ENCODE peak calls at places on chromosomes 11 and 22, in seven cellular contexts. One of them, this sample, is unnamed.

GRCh38 chr22:17201285-17201945 is 17.8 kb downstream of the ADA2 start:
- DNase-seq in coronary artery: no peak
- DNase-seq in LNCaP clone FGC: no peak
- DNase-seq in fibroblast of lung: peak; percentile 47
- DNase-seq in AG04450: no peak
- DNase-seq in body of pancreas: peak; percentile 34
- DNase-seq in cardiac fibroblast: peak; percentile 35
- DNase-seq in this sample: no peak

GRCh38 chr22:41535244-41535643 is 9.0 kb downstream of the POLR3H start:
- DNase-seq in cardiac fibroblast: peak; percentile 21
- DNase-seq in body of pancreas: no peak
- DNase-seq in LNCaP clone FGC: no peak
- DNase-seq in AG04450: no peak
- DNase-seq in coronary artery: no peak
- DNase-seq in fibroblast of lung: no peak
- DNase-seq in this sample: peak; percentile 56

GRCh38 chr11:92880391-92880790 is 89.1 kb upstream of the MTNR1B start:
- DNase-seq in coronary artery: no peak
- DNase-seq in LNCaP clone FGC: no peak
- DNase-seq in cardiac fibroblast: no peak
- DNase-seq in body of pancreas: no peak
- DNase-seq in AG04450: no peak
- DNase-seq in fibroblast of lung: no peak
- DNase-seq in this sample: no peak

GRCh38 chr22:44916281-44917231 is 93.2 kb downstream of the PHF21B start:
- DNase-seq in coronary artery: peak; percentile 64
- DNase-seq in AG04450: no peak
- DNase-seq in body of pancreas: no peak
- DNase-seq in fibroblast of lung: no peak
- DNase-seq in cardiac fibroblast: no peak
- DNase-seq in LNCaP clone FGC: no peak
- DNase-seq in this sample: no peak

GRCh38 chr22:35697142-35697541 is 20.5 kb upstream of the APOL5 start:
- DNase-seq in AG04450: no peak
- DNase-seq in body of pancreas: no peak
- DNase-seq in cardiac fibroblast: no peak
- DNase-seq in coronary artery: no peak
- DNase-seq in LNCaP clone FGC: no peak
- DNase-seq in fibroblast of lung: no peak
- DNase-seq in this sample: no peak

GRCh38 chr11:114896594-114896993 is 218.3 kb downstream of the NXPE2 start:
- DNase-seq in coronary artery: no peak
- DNase-seq in fibroblast of lung: no peak
- DNase-seq in AG04450: no peak
- DNase-seq in body of pancreas: no peak
- DNase-seq in cardiac fibroblast: no peak
- DNase-seq in LNCaP clone FGC: no peak
- DNase-seq in this sample: no peak

GRCh38 chr22:17777005-17777716 is 2.9 kb upstream of the BID start:
- DNase-seq in fibroblast of lung: no peak
- DNase-seq in coronary artery: no peak
- DNase-seq in cardiac fibroblast: no peak
- DNase-seq in body of pancreas: no peak
- DNase-seq in AG04450: no peak
- DNase-seq in LNCaP clone FGC: no peak
- DNase-seq in this sample: no peak

GRCh38 chr11:85076535-85077330 is 550.4 kb downstream of the DLG2 start:
- DNase-seq in LNCaP clone FGC: no peak
- DNase-seq in AG04450: no peak
- DNase-seq in body of pancreas: no peak
- DNase-seq in cardiac fibroblast: peak; percentile 61
- DNase-seq in fibroblast of lung: peak; percentile 23
- DNase-seq in coronary artery: no peak
- DNase-seq in this sample: no peak

GRCh38 chr11:44208976-44209603 is 100.8 kb downstream of the ALX4 start:
- DNase-seq in body of pancreas: no peak
- DNase-seq in fibroblast of lung: no peak
- DNase-seq in AG04450: no peak
- DNase-seq in coronary artery: no peak
- DNase-seq in LNCaP clone FGC: peak; percentile 61
- DNase-seq in cardiac fibroblast: peak; percentile 64
- DNase-seq in this sample: no peak

GRCh38 chr22:44587004-44587793 is 89.2 kb upstream of the RTL6 start:
- DNase-seq in fibroblast of lung: no peak
- DNase-seq in LNCaP clone FGC: no peak
- DNase-seq in coronary artery: peak; percentile 46
- DNase-seq in body of pancreas: peak; percentile 44
- DNase-seq in AG04450: no peak
- DNase-seq in cardiac fibroblast: no peak
- DNase-seq in this sample: peak; percentile 14

GRCh38 chr11:126564588-126564987 is 209.1 kb downstream of the ST3GAL4 start:
- DNase-seq in cardiac fibroblast: no peak
- DNase-seq in body of pancreas: no peak
- DNase-seq in fibroblast of lung: no peak
- DNase-seq in AG04450: no peak
- DNase-seq in LNCaP clone FGC: no peak
- DNase-seq in coronary artery: no peak
- DNase-seq in this sample: no peak

GRCh38 chr11:79437274-79437980 is 3.4 kb downstream of the TENM4 start:
- DNase-seq in body of pancreas: peak; percentile 71
- DNase-seq in fibroblast of lung: peak; percentile 66
- DNase-seq in cardiac fibroblast: peak; percentile 45
- DNase-seq in LNCaP clone FGC: no peak
- DNase-seq in AG04450: no peak
- DNase-seq in coronary artery: peak; percentile 86
- DNase-seq in this sample: peak; percentile 72

GRCh38 chr11:61773356-61773755 is 19.0 kb downstream of the TMEM258 start:
- DNase-seq in body of pancreas: no peak
- DNase-seq in AG04450: no peak
- DNase-seq in coronary artery: no peak
- DNase-seq in cardiac fibroblast: no peak
- DNase-seq in fibroblast of lung: no peak
- DNase-seq in LNCaP clone FGC: no peak
- DNase-seq in this sample: peak; percentile 82

GRCh38 chr11:74055938-74056337 is 47.1 kb upstream of the UCP3 start:
- DNase-seq in cardiac fibroblast: peak; percentile 66
- DNase-seq in LNCaP clone FGC: no peak
- DNase-seq in AG04450: peak; percentile 38
- DNase-seq in body of pancreas: no peak
- DNase-seq in fibroblast of lung: peak; percentile 70
- DNase-seq in coronary artery: no peak
- DNase-seq in this sample: no peak

DNA sequence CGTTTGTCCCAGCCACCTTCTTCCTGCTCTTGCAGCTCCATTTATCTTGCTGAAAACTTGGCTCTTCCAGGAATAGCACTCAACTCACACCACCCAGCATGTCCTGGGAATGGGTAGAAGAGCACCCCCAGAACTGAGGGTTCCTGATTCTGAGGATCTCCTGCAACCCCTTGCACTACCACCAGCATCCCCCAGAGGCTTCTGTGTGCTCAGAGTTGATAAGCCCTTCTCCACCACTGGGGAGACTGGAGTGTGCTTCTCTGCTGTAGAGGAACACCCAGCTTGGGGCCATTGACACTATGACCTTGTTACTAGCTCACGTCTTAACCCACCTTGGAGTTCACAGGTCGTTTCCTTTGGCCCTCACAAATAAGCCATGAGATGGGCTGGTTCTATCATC is 121.0 kb downstream of the GRIK4 start:
- DNase-seq in AG04450: no peak
- DNase-seq in cardiac fibroblast: no peak
- DNase-seq in coronary artery: no peak
- DNase-seq in LNCaP clone FGC: no peak
- DNase-seq in fibroblast of lung: no peak
- DNase-seq in body of pancreas: no peak
- DNase-seq in this sample: no peak
- TF ChIP-seq CTCF in AG04450: peak; percentile 28
- TF ChIP-seq CTCF in cardiac fibroblast: no peak
- TF ChIP-seq CTCF in coronary artery: no peak
- TF ChIP-seq CTCF in LNCaP clone FGC: no peak
- TF ChIP-seq CTCF in fibroblast of lung: peak; percentile 6
- TF ChIP-seq CTCF in body of pancreas: no peak
- TF ChIP-seq CTCF in this sample: peak; percentile 39

DNA sequence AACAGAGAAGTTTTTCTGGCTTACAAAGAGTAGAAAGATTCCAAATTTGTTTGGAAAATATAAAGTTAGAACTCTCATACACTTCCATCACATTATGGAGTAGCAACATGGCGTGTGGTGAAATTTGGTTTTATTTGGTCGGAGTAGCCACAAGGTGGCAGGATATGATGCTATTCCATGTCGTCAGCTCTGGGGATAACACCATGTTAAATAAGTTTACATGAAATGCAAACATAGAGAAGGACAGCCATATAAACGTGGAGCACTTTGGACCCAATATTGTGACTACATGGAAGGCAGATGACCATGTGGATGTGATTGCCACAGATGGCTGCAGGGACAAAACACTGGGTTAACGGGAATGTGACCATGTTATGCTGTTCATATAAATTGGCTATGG is 21.1 kb downstream of the OR5M11 start:
- DNase-seq in cardiac fibroblast: peak; percentile 1
- DNase-seq in fibroblast of lung: no peak
- DNase-seq in coronary artery: no peak
- DNase-seq in AG04450: no peak
- DNase-seq in LNCaP clone FGC: peak; percentile 31
- DNase-seq in body of pancreas: no peak
- DNase-seq in this sample: no peak
- TF ChIP-seq CTCF in cardiac fibroblast: no peak
- TF ChIP-seq CTCF in fibroblast of lung: no peak
- TF ChIP-seq CTCF in coronary artery: no peak
- TF ChIP-seq CTCF in AG04450: no peak
- TF ChIP-seq CTCF in LNCaP clone FGC: peak; percentile 59
- TF ChIP-seq CTCF in body of pancreas: no peak
- TF ChIP-seq CTCF in this sample: no peak

GRCh38 chr11:12909866-12910265 is 99.2 kb upstream of the RASSF10 start:
- DNase-seq in coronary artery: no peak
- DNase-seq in AG04450: no peak
- DNase-seq in cardiac fibroblast: peak; percentile 31
- DNase-seq in fibroblast of lung: no peak
- DNase-seq in LNCaP clone FGC: no peak
- DNase-seq in body of pancreas: no peak
- DNase-seq in this sample: no peak
- TF ChIP-seq CTCF in coronary artery: no peak
- TF ChIP-seq CTCF in AG04450: no peak
- TF ChIP-seq CTCF in cardiac fibroblast: no peak
- TF ChIP-seq CTCF in fibroblast of lung: no peak
- TF ChIP-seq CTCF in LNCaP clone FGC: no peak
- TF ChIP-seq CTCF in body of pancreas: no peak
- TF ChIP-seq CTCF in this sample: no peak

DNA sequence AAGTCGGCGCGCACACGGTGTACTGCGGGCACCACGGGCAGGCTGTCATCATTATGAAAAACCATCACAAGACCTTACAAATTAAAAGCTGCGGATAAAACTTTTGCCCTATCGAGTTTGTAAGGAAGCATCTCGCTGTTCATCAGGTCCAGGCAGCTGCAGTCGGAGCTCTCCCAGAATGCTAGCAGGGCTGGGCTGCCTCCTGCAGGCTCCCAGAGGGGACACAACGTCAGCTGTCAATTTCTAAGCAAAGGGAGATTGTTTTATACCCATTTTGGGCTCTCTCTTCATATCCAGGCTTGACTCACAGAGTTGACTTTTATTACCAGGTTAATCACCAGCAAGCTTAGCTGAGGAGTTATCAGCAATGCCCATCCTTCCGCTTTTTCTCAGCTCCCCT is 375.1 kb downstream of the OPCML start:
- DNase-seq in AG04450: no peak
- DNase-seq in LNCaP clone FGC: no peak
- DNase-seq in fibroblast of lung: no peak
- DNase-seq in body of pancreas: no peak
- DNase-seq in coronary artery: no peak
- DNase-seq in cardiac fibroblast: no peak
- DNase-seq in this sample: no peak
- TF ChIP-seq CTCF in AG04450: no peak
- TF ChIP-seq CTCF in LNCaP clone FGC: peak; percentile 10
- TF ChIP-seq CTCF in fibroblast of lung: no peak
- TF ChIP-seq CTCF in body of pancreas: no peak
- TF ChIP-seq CTCF in coronary artery: no peak
- TF ChIP-seq CTCF in cardiac fibroblast: no peak
- TF ChIP-seq CTCF in this sample: peak; percentile 12

DNA sequence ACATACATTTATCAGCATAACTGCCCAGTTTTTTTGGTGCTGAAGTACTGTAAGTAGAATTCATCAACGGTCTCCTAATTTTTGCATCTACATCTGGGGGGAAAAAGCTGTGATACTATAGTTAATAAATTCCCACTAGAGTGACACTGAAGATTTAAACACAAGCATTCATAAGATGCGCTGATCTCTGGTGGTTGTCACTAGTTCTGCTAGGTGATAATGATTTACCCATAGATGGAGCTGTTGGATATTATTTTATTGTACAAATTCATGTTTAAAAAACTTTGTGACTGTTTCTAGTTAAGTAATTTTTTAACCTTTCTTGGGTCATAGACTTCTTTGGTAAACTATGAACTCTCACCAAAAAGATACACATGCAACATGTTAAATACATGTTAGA is 106.6 kb downstream of the EMSY start:
- DNase-seq in fibroblast of lung: peak; percentile 41
- DNase-seq in AG04450: no peak
- DNase-seq in cardiac fibroblast: peak; percentile 43
- DNase-seq in LNCaP clone FGC: no peak
- DNase-seq in coronary artery: no peak
- DNase-seq in body of pancreas: no peak
- DNase-seq in this sample: no peak
- TF ChIP-seq CTCF in fibroblast of lung: no peak
- TF ChIP-seq CTCF in AG04450: peak; percentile 29
- TF ChIP-seq CTCF in cardiac fibroblast: peak; percentile 11
- TF ChIP-seq CTCF in LNCaP clone FGC: peak; percentile 26
- TF ChIP-seq CTCF in coronary artery: no peak
- TF ChIP-seq CTCF in body of pancreas: no peak
- TF ChIP-seq CTCF in this sample: peak; percentile 23

DNA sequence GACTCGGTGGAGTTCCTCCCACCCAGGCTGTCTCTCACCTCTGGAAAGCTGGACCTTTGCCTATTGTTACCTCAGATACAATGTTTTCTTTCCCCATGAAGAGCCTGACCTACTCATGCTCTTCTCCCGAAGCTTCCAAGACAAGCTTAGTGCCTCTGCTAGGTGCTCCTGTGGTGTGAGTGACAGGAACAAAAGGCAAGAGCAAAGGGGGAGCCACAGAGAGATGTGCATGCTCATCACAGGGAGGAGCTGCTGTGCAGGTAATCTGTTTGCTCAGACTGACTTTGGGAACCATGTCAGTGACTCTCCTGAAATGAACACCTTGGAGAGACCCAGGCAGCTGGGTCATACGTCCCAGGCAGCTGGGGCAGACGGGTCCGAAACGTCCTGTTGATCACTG is 53.6 kb upstream of the VSTM5 start:
- DNase-seq in coronary artery: no peak
- DNase-seq in body of pancreas: no peak
- DNase-seq in LNCaP clone FGC: no peak
- DNase-seq in cardiac fibroblast: no peak
- DNase-seq in fibroblast of lung: no peak
- DNase-seq in AG04450: no peak
- DNase-seq in this sample: no peak
- TF ChIP-seq CTCF in coronary artery: no peak
- TF ChIP-seq CTCF in body of pancreas: no peak
- TF ChIP-seq CTCF in LNCaP clone FGC: peak; percentile 27
- TF ChIP-seq CTCF in cardiac fibroblast: no peak
- TF ChIP-seq CTCF in fibroblast of lung: no peak
- TF ChIP-seq CTCF in AG04450: no peak
- TF ChIP-seq CTCF in this sample: no peak

This sample was measured in BE2C.